ENCODE peak calls at places on chromosomes 5 and 9, in seven cellular contexts. L is pancreas; P is left lung; C is mucosa of descending colon; U is CD8-positive, alpha-beta T cell; G is endodermal cell; M is K562. H is an unnamed sample. For H3K4me1, the result is how much of the 10 kb centered on the place peaks cover.

GRCh38 chr9:36443581-36443980 is 43.5 kb upstream of the RNF38 start:
- DNase-seq in L (no peak), U (no peak), P (no peak), G (no peak), C (no peak), M (no peak), H (no peak)

GRCh38 chr5:43281840-43282658 is 31.2 kb downstream of the HMGCS1 start:
- DNase-seq in L (no peak), M (peak), U (no peak), G (no peak), C (no peak), P (no peak), H (peak)

GRCh38 chr9:115038138-115038537 is 79.8 kb downstream of the TNC start:
- DNase-seq in C (no peak), U (no peak), M (no peak), L (no peak), P (no peak), G (no peak), H (no peak)

GRCh38 chr9:13485068-13485596 is 205.6 kb upstream of the MPDZ start:
- DNase-seq in G (no peak), U (no peak), P (peak), M (no peak), C (no peak), L (no peak), H (no peak)

GRCh38 chr9:93576296-93577044 is at the start of gene PHF2:
- DNase-seq in P (no peak), L (no peak), M (peak), C (no peak), G (peak), U (no peak), H (no peak)

GRCh38 chr5:167754501-167754941 is 536.9 kb upstream of the WWC1 start:
- DNase-seq in G (no peak), M (no peak), C (no peak), P (no peak), U (no peak), L (no peak), H (no peak)

GRCh38 chr9:124191691-124192208 is 66.0 kb upstream of the NEK6 start:
- DNase-seq in L (no peak), C (no peak), P (no peak), G (no peak), M (no peak), U (no peak), H (no peak)

GRCh38 chr5:115875447-115875846 is 33.7 kb downstream of the AP3S1 start:
- DNase-seq in L (no peak), U (no peak), G (peak), P (no peak), C (no peak), M (no peak), H (no peak)

GRCh38 chr5:156892223-156892622 is 42.1 kb downstream of the PPP1R2B start:
- DNase-seq in L (no peak), M (no peak), G (no peak), C (no peak), P (no peak), U (no peak), H (no peak)

GRCh38 chr5:131747180-131748105 is 49.4 kb downstream of the FNIP1 start:
- DNase-seq in P (no peak), G (no peak), M (peak), C (no peak), U (no peak), L (no peak), H (no peak)

GRCh38 chr9:130906727-130907416 is 10.3 kb upstream of the QRFP start:
- DNase-seq in G (no peak), L (no peak), U (peak), C (no peak), M (no peak), P (no peak), H (peak)

GRCh38 chr5:102545175-102545574 is 46.4 kb upstream of the SLCO6A1 start:
- DNase-seq in G (peak), M (peak), L (no peak), C (no peak), U (no peak), P (no peak), H (peak)

GRCh38 chr5:157821822-157822622 is 36.9 kb downstream of the CLINT1 start:
- DNase-seq in U (no peak), L (no peak), P (no peak), M (no peak), C (no peak), G (no peak), H (no peak)

GRCh38 chr9:113955076-113955752 is 79.1 kb downstream of the ZNF618 start:
- DNase-seq in M (no peak), C (no peak), L (no peak), P (no peak), U (no peak), G (no peak), H (no peak)

GRCh38 chr9:27047126-27047525 is 41.7 kb upstream of the LRRC19 start:
- DNase-seq in L (no peak), G (no peak), U (no peak), C (no peak), P (no peak), M (no peak), H (no peak)

GRCh38 chr5:36657563-36657995 is 51.2 kb downstream of the SLC1A3 start:
- DNase-seq in P (peak), C (no peak), U (no peak), G (no peak), M (no peak), L (peak), H (no peak)

GRCh38 chr9:104931256-104931655 is 3.3 kb upstream of the ABCA1 start:
- DNase-seq in M (no peak), G (no peak), L (no peak), C (no peak), P (no peak), U (no peak), H (no peak)

GRCh38 chr5:1262381-1262780 is 32.5 kb downstream of the TERT start:
- DNase-seq in P (no peak), G (no peak), M (no peak), C (no peak), U (no peak), L (no peak), H (no peak)

GRCh38 chr5:135391123-135391868 is 7.7 kb downstream of the MACROH2A1 start:
- DNase-seq in C (no peak), L (no peak), P (no peak), M (no peak), U (no peak), G (no peak), H (no peak)

GRCh38 chr5:1255081-1255561 is 29.9 kb downstream of the SLC6A18 start:
- DNase-seq in C (no peak), P (no peak), U (peak), L (no peak), M (no peak), G (no peak), H (no peak)

GRCh38 chr9:108322326-108323098 is 533.3 kb downstream of the ACTL7B start:
- DNase-seq in M (no peak), L (no peak), C (no peak), P (no peak), G (no peak), U (no peak), H (no peak)

GRCh38 chr9:6218099-6218502 is 2.5 kb downstream of the IL33 start:
- DNase-seq in U (no peak), L (no peak), C (no peak), G (no peak), M (no peak), P (no peak), H (no peak)

GRCh38 chr9:36163049-36163839 is 5.9 kb upstream of the CCIN start:
- DNase-seq in M (peak), P (peak), C (peak), L (peak), U (no peak), G (peak), H (peak)

GRCh38 chr5:170338933-170339779 is 41.6 kb upstream of the LCP2 start:
- DNase-seq in U (peak), P (no peak), M (peak), L (no peak), C (peak), G (peak), H (no peak)

GRCh38 chr5:157266286-157267007 is 524 bp downstream of the CYFIP2 start:
- DNase-seq in C (peak), L (peak), M (no peak), P (peak), U (peak), G (peak), H (peak)

GRCh38 chr9:133603165-133603927 is 5.8 kb downstream of the FAM163B start:
- DNase-seq in P (no peak), C (no peak), M (no peak), U (no peak), L (no peak), G (peak), H (no peak)

GRCh38 chr9:34501889-34502425 is 20.8 kb downstream of the ENHO start:
- DNase-seq in L (peak), P (peak), C (no peak), M (no peak), U (no peak), G (peak), H (no peak)

GRCh38 chr5:137478043-137478442 is 21.1 kb downstream of the SPOCK1 start:
- DNase-seq in U (no peak), C (no peak), G (no peak), P (no peak), M (no peak), L (no peak), H (no peak)

GRCh38 chr5:61089351-61089750 is 72.9 kb downstream of the SMIM15 start:
- DNase-seq in M (no peak), P (no peak), G (no peak), L (no peak), U (no peak), C (no peak), H (no peak)

GRCh38 chr5:172162348-172162747 is 25.7 kb downstream of the STK10 start:
- DNase-seq in C (no peak), P (no peak), M (no peak), G (peak), U (no peak), L (no peak), H (no peak)
- TF ChIP-seq CTCF in C (no peak), P (no peak), M (no peak), G (peak), U (no peak), L (no peak), H (peak)

GRCh38 chr9:127960410-127961165 is 20.2 kb downstream of the EEIG1 start:
- DNase-seq in U (no peak), L (no peak), G (no peak), M (no peak), P (no peak), C (peak), H (no peak)
- H3K4me1 ChIP-seq in U (half or more), L (under half), G (under half), M (under half), P (under half), C (half or more), H (under half)

DNA sequence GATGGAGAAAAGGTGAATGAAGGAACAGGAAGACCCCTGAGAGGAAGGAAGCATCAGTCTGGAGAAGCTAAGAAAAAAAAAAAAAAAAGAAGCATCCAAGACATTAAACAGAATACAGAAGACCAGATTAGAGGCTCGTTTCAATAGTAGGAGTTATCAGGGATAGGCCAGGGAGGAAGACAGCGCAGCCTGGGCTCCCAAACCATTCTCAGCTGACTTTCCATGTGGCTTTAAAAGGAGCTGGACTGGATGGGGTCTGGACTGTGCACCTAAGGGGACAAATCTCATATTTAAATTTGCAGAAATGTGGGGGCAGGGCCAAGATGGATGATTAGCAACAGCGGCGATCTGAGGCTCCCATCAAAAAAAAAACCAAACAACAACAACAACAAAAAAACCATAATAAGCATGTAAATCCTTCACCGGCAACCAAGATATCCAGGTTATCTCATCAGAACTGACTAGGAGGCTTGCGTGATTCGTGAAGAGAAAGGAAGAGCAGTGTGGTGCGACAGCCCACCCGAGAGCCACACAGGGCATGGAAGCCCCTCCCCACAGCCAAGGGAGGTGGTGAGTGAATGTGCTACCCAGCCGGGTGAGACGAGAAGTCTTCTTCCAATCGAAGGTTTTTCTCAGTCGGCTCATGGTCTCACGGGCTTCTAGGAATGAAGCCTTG is 114.9 kb upstream of the ADAMTS16 start:
- DNase-seq in U (no peak), P (no peak), L (no peak), G (no peak), C (no peak), M (no peak), H (no peak)
- H3K4me3 ChIP-seq in U (no peak), P (no peak), L (no peak), G (no peak), C (no peak), M (peak), H (peak)

GRCh38 chr9:2230362-2230761 is 215.2 kb downstream of the SMARCA2 start:
- DNase-seq in L (no peak), C (no peak), U (no peak), G (no peak), M (no peak), P (no peak), H (no peak)
- TF ChIP-seq CTCF in L (no peak), C (no peak), U (no peak), G (no peak), M (no peak), P (no peak), H (no peak)

GRCh38 chr5:86951761-86952160 is 315.9 kb upstream of the RASA1 start:
- DNase-seq in L (no peak), M (no peak), G (no peak), P (no peak), C (no peak), U (no peak), H (no peak)
- H3K4me1 ChIP-seq in L (under half), M (under half), G (under half), P (under half), C (under half), U (under half), H (under half)